ENCODE peak calls at places on chromosomes 5 and 9, in five cellular contexts. H is NCI-H345; C is stimulated activated CD4-positive, alpha-beta T cell treated with anti-CD3 and anti-CD28 coated beads, Interleukin-12 subunit alpha, Interleukin-12 subunit beta, amount 100 ng/mL, for 4 hours; L is AG20443; I is activated CD4-positive, alpha-beta T cell treated with anti-CD3 and anti-CD28 coated beads, Interleukin-2, amount 50 U/mL, for 1 hour. K is an unnamed sample.
A peak's percentile ranks its signal among the peaks of the same experiment; 100 is the strongest.

GRCh38 chr9:124105266-124105665 is 93.7 kb downstream of the LHX2 start:
- DNase-seq in L (no peak), C (no peak), H (no peak), I (no peak), K (no peak)

GRCh38 chr5:156582193-156582598 is 255.2 kb downstream of the SGCD start:
- DNase-seq in C (no peak), I (no peak), H (no peak), L (no peak), K (no peak)

GRCh38 chr9:108070861-108071260 is 581.3 kb upstream of the KLF4 start:
- DNase-seq in H (no peak), I (no peak), C (no peak), L (no peak), K (no peak)

GRCh38 chr9:109993250-109993978 is 213.4 kb downstream of the PALM2AKAP2 start:
- DNase-seq in L (no peak), H (no peak), I (no peak), C (no peak), K (no peak)

GRCh38 chr9:124132671-124133147 is 121.1 kb downstream of the LHX2 start:
- DNase-seq in C (no peak), H (no peak), I (no peak), L (no peak), K (no peak)

GRCh38 chr9:36276840-36277239 is 18.6 kb upstream of the GNE start:
- DNase-seq in H (no peak), C (no peak), I (no peak), L (peak; percentile 83), K (no peak)

GRCh38 chr9:113380869-113381378 is 4.1 kb upstream of the HDHD3 start:
- DNase-seq in I (no peak), L (no peak), C (no peak), H (peak; percentile 51), K (no peak)

GRCh38 chr9:75889977-75890540 is 414 bp upstream of the PCSK5 start:
- DNase-seq in C (peak; percentile 3), H (peak; percentile 36), I (no peak), L (peak; percentile 67), K (peak; percentile 15)

GRCh38 chr5:34674226-34674625 is 18.1 kb downstream of the RAI14 start:
- DNase-seq in H (no peak), L (peak; percentile 73), C (no peak), I (no peak), K (no peak)

GRCh38 chr5:143061161-143061945 is 291.2 kb downstream of the ARHGAP26 start:
- DNase-seq in I (no peak), H (no peak), C (no peak), L (no peak), K (no peak)

GRCh38 chr5:97100486-97100885 is 41.9 kb downstream of the LIX1 start:
- DNase-seq in L (no peak), H (no peak), I (no peak), C (no peak), K (no peak)

GRCh38 chr5:77177576-77177975 is 32.9 kb upstream of the PDE8B start:
- DNase-seq in H (no peak), I (no peak), C (no peak), L (no peak), K (no peak)